ENCODE peak calls at places on chromosomes 16 and 17, in ten cellular contexts. L is AML-193; T is Jurkat, Clone E6-1; D is anterior cingulate cortex; B is HEK293T; E is effector CD8-positive, alpha-beta T cell; W is EH; N is Daoy; R is HFF-Myc; Z is EL. A is an unnamed sample.

GRCh38 chr17:2061441-2061797 is 6.5 kb downstream of the HIC1 start:
- DNase-seq in L (no peak), T (no peak), D (no peak), B (no peak), E (no peak), W (no peak), N (no peak), R (no peak), Z (no peak), A (no peak)

GRCh38 chr17:8223356-8224063 is 13.1 kb upstream of the AURKB start:
- DNase-seq in L (peak), T (no peak), D (peak), B (no peak), E (peak), W (peak), N (peak), R (no peak), Z (peak), A (peak)

GRCh38 chr17:80792373-80792781 is 199.3 kb upstream of the CHMP6 start:
- DNase-seq in L (no peak), T (no peak), D (no peak), B (no peak), E (no peak), W (no peak), N (peak), R (no peak), Z (peak), A (no peak)

GRCh38 chr17:17051791-17052461 is 9.7 kb downstream of the MPRIP start:
- DNase-seq in L (peak), T (no peak), D (no peak), B (no peak), E (no peak), W (peak), N (peak), R (no peak), Z (peak), A (peak)

GRCh38 chr17:73194514-73195222 is 1.8 kb downstream of the COG1 start:
- DNase-seq in L (no peak), T (no peak), D (no peak), B (no peak), E (no peak), W (peak), N (peak), R (no peak), Z (peak), A (no peak)

GRCh38 chr17:28712705-28713415 is 1.2 kb upstream of the PROCA1 start:
- DNase-seq in L (no peak), T (no peak), D (no peak), B (no peak), E (no peak), W (no peak), N (no peak), R (no peak), Z (no peak), A (no peak)

GRCh38 chr17:79155701-79156100 is 81.1 kb downstream of the ENGASE start:
- DNase-seq in L (no peak), T (no peak), D (no peak), B (no peak), E (no peak), W (no peak), N (no peak), R (no peak), Z (no peak), A (no peak)

GRCh38 chr17:58968662-58969061 is 138.0 kb downstream of the TRIM37 start:
- DNase-seq in L (no peak), T (peak), D (no peak), B (no peak), E (no peak), W (peak), N (no peak), R (no peak), Z (no peak), A (no peak)

GRCh38 chr17:36731806-36732205 is 130.4 kb downstream of the MRM1 start:
- DNase-seq in L (no peak), T (no peak), D (no peak), B (no peak), E (no peak), W (no peak), N (no peak), R (no peak), Z (no peak), A (peak)

GRCh38 chr16:30555848-30556473 is 2.2 kb downstream of the ZNF764 start:
- DNase-seq in L (no peak), T (no peak), D (no peak), B (no peak), E (no peak), W (no peak), N (no peak), R (no peak), Z (no peak), A (peak)

GRCh38 chr17:78186689-78187595 is at the start of the genes AFMID and TK1:
- DNase-seq in L (peak), T (peak), D (peak), B (peak), E (peak), W (peak), N (peak), R (peak), Z (peak), A (peak)

GRCh38 chr17:67157732-67158639 is 87.0 kb downstream of the HELZ start:
- DNase-seq in L (peak), T (no peak), D (no peak), B (no peak), E (no peak), W (peak), N (no peak), R (no peak), Z (peak), A (no peak)

GRCh38 chr17:68461589-68461988 is 4.3 kb upstream of the WIPI1 start:
- DNase-seq in L (no peak), T (peak), D (no peak), B (no peak), E (no peak), W (no peak), N (no peak), R (no peak), Z (no peak), A (no peak)

GRCh38 chr17:4498461-4499397 is at the start of gene SPNS2:
- DNase-seq in L (no peak), T (peak), D (peak), B (peak), E (peak), W (peak), N (peak), R (no peak), Z (peak), A (peak)

GRCh38 chr16:68685685-68686478 is 40.8 kb downstream of the CDH3 start:
- DNase-seq in L (no peak), T (no peak), D (no peak), B (no peak), E (no peak), W (no peak), N (no peak), R (no peak), Z (no peak), A (no peak)

GRCh38 chr17:55674107-55674506 is 48.6 kb downstream of the TMEM100 start:
- DNase-seq in L (peak), T (no peak), D (no peak), B (no peak), E (no peak), W (peak), N (no peak), R (no peak), Z (peak), A (no peak)

GRCh38 chr17:1109606-1110523 is 69.9 kb downstream of the ABR start:
- DNase-seq in L (no peak), T (no peak), D (no peak), B (no peak), E (no peak), W (no peak), N (peak), R (no peak), Z (no peak), A (peak)

GRCh38 chr16:62135903-62136302 is 99.7 kb upstream of the CDH8 start:
- DNase-seq in L (no peak), T (no peak), D (no peak), B (no peak), E (no peak), W (no peak), N (no peak), R (no peak), Z (peak), A (no peak)